ENCODE peak calls at places on chromosomes 7 and 10, in nine cellular contexts. K is mammary epithelial cell; L is A549; C is CD8-positive, alpha-beta T cell; O is uterus; P is GM12878; D is ovary; Y is tibial artery; V is pancreas. I is an unnamed sample.

GRCh38 chr10:77187376-77187999 is 450.1 kb downstream of the KCNMA1 start:
- DNase-seq in L (no peak), K (no peak), C (no peak), Y (no peak), O (no peak), P (no peak), V (no peak), D (no peak), I (no peak)

GRCh38 chr10:6347391-6347951 is 144.7 kb downstream of the PFKFB3 start:
- DNase-seq in D (no peak), Y (no peak), L (no peak), P (peak; percentile 12), V (no peak), C (peak; percentile 76), O (no peak), K (no peak), I (no peak)

GRCh38 chr7:40843338-40844026 is 708.7 kb downstream of the SUGCT start:
- DNase-seq in L (no peak), P (no peak), V (no peak), D (no peak), O (no peak), C (no peak), K (peak; percentile 94), Y (no peak), I (no peak)

GRCh38 chr7:75650062-75650461 is 88.7 kb downstream of the HIP1 start:
- DNase-seq in K (no peak), L (no peak), P (no peak), C (no peak), V (no peak), Y (no peak), O (no peak), D (no peak), I (no peak)

GRCh38 chr10:97611473-97611872 is 21.8 kb downstream of the MORN4 start:
- DNase-seq in V (no peak), O (no peak), L (no peak), K (no peak), Y (no peak), D (no peak), P (no peak), C (no peak), I (no peak)

GRCh38 chr7:119175916-119176627 is 951.6 kb downstream of the ANKRD7 start:
- DNase-seq in P (peak; percentile 1), K (peak; percentile 42), Y (no peak), D (no peak), V (peak; percentile 31), C (no peak), O (no peak), L (peak; percentile 2), I (no peak)

GRCh38 chr7:70595741-70596574 is 536.0 kb upstream of the GALNT17 start:
- DNase-seq in O (no peak), D (no peak), K (peak; percentile 42), Y (no peak), P (no peak), V (no peak), L (no peak), C (no peak), I (no peak)

GRCh38 chr7:33191326-33191725 is 62.0 kb downstream of the BBS9 start:
- DNase-seq in D (no peak), V (no peak), K (peak; percentile 41), C (peak; percentile 30), O (no peak), L (no peak), Y (no peak), P (no peak), I (no peak)

GRCh38 chr10:88038268-88038667 is 174.8 kb downstream of the PTEN start:
- DNase-seq in C (no peak), P (no peak), K (no peak), V (no peak), O (no peak), D (no peak), L (no peak), Y (no peak), I (no peak)

GRCh38 chr7:149257146-149257545 is 4.8 kb upstream of the ZNF783 start:
- DNase-seq in K (peak; percentile 40), V (no peak), D (no peak), O (no peak), L (no peak), Y (no peak), C (no peak), P (no peak), I (no peak)

GRCh38 chr7:26436996-26437547 is 145.4 kb downstream of the SNX10 start:
- DNase-seq in O (no peak), V (no peak), Y (no peak), D (no peak), P (no peak), C (no peak), K (no peak), L (no peak), I (no peak)

GRCh38 chr7:82441916-82442478 is 1.6 kb downstream of the CACNA2D1 start:
- DNase-seq in V (no peak), L (no peak), P (no peak), K (peak; percentile 9), Y (no peak), C (no peak), O (no peak), D (no peak), I (no peak)

DNA sequence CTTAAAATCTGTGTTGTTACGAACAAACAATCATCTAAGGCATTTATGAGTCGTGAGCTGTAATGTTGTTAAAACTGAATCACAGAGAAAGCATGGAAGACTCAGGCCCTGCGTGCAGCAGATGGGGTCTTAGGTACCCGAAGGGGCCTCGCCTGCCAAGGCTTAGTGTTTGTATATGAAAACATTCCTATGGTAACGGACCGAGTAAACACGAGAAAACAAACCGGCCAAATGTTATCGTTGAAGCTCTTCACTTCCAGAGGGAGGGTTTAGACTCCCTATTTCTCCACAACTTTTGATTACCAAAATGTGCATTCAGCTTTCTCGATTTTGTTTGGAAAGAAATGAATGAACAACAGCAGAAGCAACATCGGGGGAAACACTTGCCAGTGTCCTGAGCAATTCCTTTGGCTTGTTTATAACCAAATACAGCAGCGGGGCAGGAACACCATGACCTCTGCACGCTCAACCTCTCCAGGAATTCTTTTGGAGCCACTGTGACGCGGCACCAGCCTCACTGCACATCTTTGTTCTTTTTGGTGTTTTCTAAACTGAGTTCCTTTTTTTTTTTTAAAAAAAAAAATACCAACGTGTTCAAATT is 121.6 kb upstream of the KLF6 start:
- DNase-seq in K (no peak), L (no peak), P (no peak), O (no peak), C (no peak), D (peak; percentile 37), V (no peak), Y (peak; percentile 44), I (no peak)
- H3K4me3 ChIP-seq in K (no peak overlapping the region), L (no peak overlapping the region), P (no peak overlapping the region), O (no peak overlapping the region), C (no peak overlapping the region), D (no peak overlapping the region), V (no peak overlapping the region), Y (no peak overlapping the region), I (no peak overlapping the region)

DNA sequence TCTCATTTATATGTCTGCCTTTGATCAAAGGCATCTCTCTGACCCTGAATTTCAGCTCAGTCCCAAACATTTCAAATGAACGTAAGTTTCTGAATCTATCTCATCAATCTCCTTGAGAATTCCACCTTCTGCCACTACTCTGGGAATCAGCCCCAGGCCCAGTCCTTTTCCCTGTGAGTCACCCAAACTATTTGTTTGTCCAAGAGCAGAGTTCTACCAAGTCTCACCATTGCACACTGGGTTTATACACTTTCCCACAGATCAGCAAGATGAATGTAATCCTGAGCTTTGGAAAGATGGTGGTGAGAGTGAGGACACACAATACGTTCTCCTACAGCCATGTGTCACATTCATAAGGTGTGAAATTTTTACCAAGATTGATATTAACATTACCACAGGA is 251.3 kb upstream of the VWC2 start:
- DNase-seq in K (no peak), P (no peak), V (no peak), O (no peak), C (no peak), Y (no peak), D (no peak), L (no peak), I (no peak)
- H3K4me1 ChIP-seq in K (no peaks in the 10 kb centered on the region), P (no peaks in the 10 kb centered on the region), V (no peaks in the 10 kb centered on the region), O (no peaks in the 10 kb centered on the region), C (no peaks in the 10 kb centered on the region), Y (no peaks in the 10 kb centered on the region), D (no peaks in the 10 kb centered on the region), L (no peaks in the 10 kb centered on the region), I (no peaks in the 10 kb centered on the region)

GRCh38 chr7:39819514-39819913 is 130.5 kb upstream of the CDK13 start:
- DNase-seq in O (no peak), V (no peak), D (no peak), Y (no peak), K (no peak), C (no peak), L (no peak), P (no peak), I (no peak)
- TF ChIP-seq CTCF in O (no peak), V (no peak), D (no peak), Y (no peak), K (no peak), C (no peak), L (no peak), P (no peak), I (no peak)

GRCh38 chr10:100827819-100828743 is 82.7 kb downstream of the PAX2 start:
- DNase-seq in L (peak; percentile 75), K (peak; percentile 3), P (no peak), C (no peak), Y (peak; percentile 31), D (no peak), O (no peak), V (peak; percentile 58), I (peak; percentile 26)

GRCh38 chr10:100829933-100830727 is 82.6 kb upstream of the SLF2 start:
- DNase-seq in V (no peak), O (no peak), D (no peak), Y (no peak), C (no peak), L (no peak), P (no peak), K (no peak), I (no peak)

GRCh38 chr10:100830728-100831110 is 82.0 kb upstream of the SLF2 start:
- DNase-seq in V (no peak), Y (no peak), D (no peak), C (no peak), K (no peak), P (no peak), O (no peak), L (no peak), I (no peak)

GRCh38 chr10:100828744-100829102 is 83.3 kb downstream of the PAX2 start:
- DNase-seq in D (no peak), K (no peak), V (peak; percentile 26), Y (no peak), L (peak; percentile 64), P (no peak), O (no peak), C (peak; percentile 40), I (no peak)

DNA sequence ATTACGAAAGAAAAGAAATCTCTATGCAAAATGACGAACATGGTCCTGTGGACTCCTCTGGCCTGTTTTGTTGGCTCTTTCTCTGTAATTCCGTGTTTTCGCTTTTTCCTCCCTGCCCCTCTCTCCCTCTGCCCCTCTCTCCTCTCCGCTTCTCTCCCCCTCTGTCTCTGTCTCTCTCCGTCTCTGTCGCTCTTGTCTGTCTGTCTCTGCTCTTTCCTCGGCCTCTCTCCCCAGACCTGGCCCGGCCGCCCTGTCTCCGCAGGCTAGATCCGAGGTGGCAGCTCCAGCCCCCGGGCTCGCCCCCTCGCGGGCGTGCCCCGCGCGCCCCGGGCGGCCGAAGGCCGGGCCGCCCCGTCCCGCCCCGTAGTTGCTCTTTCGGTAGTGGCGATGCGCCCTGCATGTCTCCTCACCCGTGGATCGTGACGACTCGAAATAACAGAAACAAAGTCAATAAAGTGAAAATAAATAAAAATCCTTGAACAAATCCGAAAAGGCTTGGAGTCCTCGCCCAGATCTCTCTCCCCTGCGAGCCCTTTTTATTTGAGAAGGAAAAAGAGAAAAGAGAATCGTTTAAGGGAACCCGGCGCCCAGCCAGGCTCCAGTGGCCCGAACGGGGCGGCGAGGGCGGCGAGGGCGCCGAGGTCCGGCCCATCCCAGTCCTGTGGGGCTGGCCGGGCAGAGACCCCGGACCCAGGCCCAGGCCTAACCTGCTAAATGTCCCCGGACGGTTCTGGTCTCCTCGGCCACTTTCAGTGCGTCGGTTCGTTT is 83.5 kb upstream of the SLF2 start:
- DNase-seq in C (no peak), L (peak; percentile 31), P (no peak), O (no peak), Y (no peak), D (no peak), V (no peak), K (no peak), I (no peak)
- H3K4me3 ChIP-seq in C (peak overlapping the region; percentile 52), L (peak overlapping the region; percentile 50), P (peak overlapping the region; percentile 55), O (peak overlapping the region; percentile 34), Y (peak overlapping the region; percentile 50), D (peak overlapping the region; percentile 24), V (peak overlapping the region; percentile 63), K (no peak overlapping the region), I (peak overlapping the region; percentile 58)

I was measured in left ventricle myocardium inferior.